ENCODE peak calls at places on chromosomes 6 and 20, in eight cellular contexts. P is HCT116, N is esophagus squamous epithelium, I is testis, F is H1, Z is prostate gland, K is HepG2, L is suprapubic skin. T is an unnamed sample.

GRCh38 chr20:45343867-45344721 is 4.1 kb downstream of the SDC4 start:
- DNase-seq in N (no peak), K (peak), Z (peak), L (no peak), F (no peak), P (peak), I (no peak), T (peak)

GRCh38 chr6:170224694-170225660 is 65.9 kb downstream of the DLL1 start:
- DNase-seq in N (no peak), Z (peak), K (no peak), P (no peak), F (no peak), I (no peak), L (peak), T (peak)

GRCh38 chr6:95690328-95690727 is 113.0 kb downstream of the MANEA start:
- DNase-seq in L (no peak), F (no peak), Z (no peak), N (no peak), I (no peak), P (no peak), K (no peak), T (no peak)

GRCh38 chr6:25173951-25174474 is 105.2 kb upstream of the CARMIL1 start:
- DNase-seq in L (no peak), Z (no peak), N (no peak), P (peak), F (no peak), K (peak), I (no peak), T (no peak)

GRCh38 chr20:32208499-32209154 is 947 bp downstream of the POFUT1 start:
- DNase-seq in I (no peak), P (no peak), Z (no peak), F (no peak), L (no peak), N (no peak), K (no peak), T (no peak)

GRCh38 chr20:25047766-25048165 is 10.2 kb downstream of the ACSS1 start:
- DNase-seq in L (no peak), I (no peak), F (no peak), N (no peak), K (no peak), P (no peak), Z (peak), T (peak)

GRCh38 chr6:101851911-101852310 is 458.4 kb downstream of the GRIK2 start:
- DNase-seq in P (no peak), L (no peak), F (no peak), K (no peak), Z (no peak), N (no peak), I (no peak), T (no peak)

GRCh38 chr20:7094438-7094997 is 327.0 kb downstream of the BMP2 start:
- DNase-seq in N (no peak), K (peak), F (no peak), L (no peak), Z (no peak), P (peak), I (peak), T (no peak)

GRCh38 chr6:157647261-157647915 is 175.7 kb upstream of the SNX9 start:
- DNase-seq in Z (no peak), K (no peak), P (no peak), I (no peak), F (no peak), N (no peak), L (no peak), T (no peak)

GRCh38 chr20:4633780-4634179 is 87.9 kb upstream of the PRND start:
- DNase-seq in L (no peak), Z (no peak), N (no peak), K (no peak), I (no peak), F (no peak), P (no peak), T (no peak)

GRCh38 chr20:40865095-40865494 is 163.5 kb upstream of the TOP1 start:
- DNase-seq in P (no peak), Z (no peak), I (no peak), F (no peak), N (no peak), L (no peak), K (no peak), T (no peak)

DNA sequence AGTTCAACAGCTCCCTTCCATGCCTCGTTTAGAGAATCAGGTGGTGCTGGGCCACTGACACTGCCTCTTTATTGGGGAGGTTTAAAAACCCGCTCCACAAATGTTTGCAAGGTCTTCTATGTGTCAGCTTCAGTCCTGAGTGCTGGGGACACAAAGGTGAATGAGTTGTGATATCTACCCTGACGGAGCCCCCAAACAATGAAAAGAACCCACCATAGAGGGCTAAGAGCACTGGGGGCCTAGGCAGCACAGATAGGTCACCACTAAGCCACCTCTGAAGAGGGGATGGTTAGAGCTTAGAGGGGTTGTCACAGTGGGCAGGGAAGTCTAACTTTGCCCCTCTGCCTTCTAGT is 22.0 kb downstream of the MAP1LC3A start:
- DNase-seq in I (no peak), L (no peak), F (no peak), N (no peak), P (no peak), K (no peak), Z (no peak), T (no peak)
- TF ChIP-seq POLR2A in I (no peak), L (no peak), F (no peak), N (no peak), P (no peak), K (no peak), Z (no peak), T (no peak)

DNA sequence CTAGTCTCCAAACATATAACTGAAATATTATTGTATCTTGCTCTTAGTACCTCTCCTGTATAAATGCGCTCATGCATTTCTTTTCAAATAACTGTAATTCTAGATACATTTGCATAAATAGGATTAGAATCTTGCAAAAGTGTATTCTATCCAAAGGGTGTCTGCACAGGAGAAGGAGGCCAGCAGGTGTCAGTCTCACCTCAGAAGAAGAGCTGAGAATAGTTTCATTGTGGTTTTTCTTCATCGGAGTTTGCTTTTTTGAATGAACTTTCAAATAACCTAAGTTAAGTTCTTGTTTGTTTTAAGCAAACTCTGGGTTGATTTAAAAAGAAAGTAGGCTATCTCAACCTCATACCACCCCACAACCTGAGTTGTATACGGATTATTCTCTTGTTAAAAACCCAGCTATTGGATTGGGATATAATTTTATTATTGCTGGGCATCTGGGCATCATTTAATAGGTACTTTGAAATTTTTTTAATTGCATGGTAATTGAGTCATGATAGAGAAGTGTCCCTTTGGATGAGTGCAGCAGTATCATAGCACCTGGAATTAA is 125.0 kb upstream of the MLIP start:
- DNase-seq in N (no peak), I (peak), Z (peak), P (peak), F (no peak), L (no peak), K (peak), T (no peak)
- TF ChIP-seq CTCF in N (no peak), I (peak), Z (peak), P (peak), F (no peak), L (peak), K (peak), T (no peak)

GRCh38 chr20:44314870-44315269 is 3.9 kb upstream of the FITM2 start:
- DNase-seq in F (no peak), P (no peak), Z (no peak), K (no peak), I (no peak), L (no peak), N (no peak), T (no peak)

GRCh38 chr20:44309763-44310663 is 989 bp downstream of the FITM2 start:
- DNase-seq in I (peak), L (peak), K (no peak), F (no peak), Z (no peak), P (no peak), N (no peak), T (no peak)

GRCh38 chr20:44306927-44307326 is 4.1 kb downstream of the FITM2 start:
- DNase-seq in N (no peak), L (no peak), F (no peak), I (no peak), Z (no peak), K (no peak), P (no peak), T (no peak)

DNA sequence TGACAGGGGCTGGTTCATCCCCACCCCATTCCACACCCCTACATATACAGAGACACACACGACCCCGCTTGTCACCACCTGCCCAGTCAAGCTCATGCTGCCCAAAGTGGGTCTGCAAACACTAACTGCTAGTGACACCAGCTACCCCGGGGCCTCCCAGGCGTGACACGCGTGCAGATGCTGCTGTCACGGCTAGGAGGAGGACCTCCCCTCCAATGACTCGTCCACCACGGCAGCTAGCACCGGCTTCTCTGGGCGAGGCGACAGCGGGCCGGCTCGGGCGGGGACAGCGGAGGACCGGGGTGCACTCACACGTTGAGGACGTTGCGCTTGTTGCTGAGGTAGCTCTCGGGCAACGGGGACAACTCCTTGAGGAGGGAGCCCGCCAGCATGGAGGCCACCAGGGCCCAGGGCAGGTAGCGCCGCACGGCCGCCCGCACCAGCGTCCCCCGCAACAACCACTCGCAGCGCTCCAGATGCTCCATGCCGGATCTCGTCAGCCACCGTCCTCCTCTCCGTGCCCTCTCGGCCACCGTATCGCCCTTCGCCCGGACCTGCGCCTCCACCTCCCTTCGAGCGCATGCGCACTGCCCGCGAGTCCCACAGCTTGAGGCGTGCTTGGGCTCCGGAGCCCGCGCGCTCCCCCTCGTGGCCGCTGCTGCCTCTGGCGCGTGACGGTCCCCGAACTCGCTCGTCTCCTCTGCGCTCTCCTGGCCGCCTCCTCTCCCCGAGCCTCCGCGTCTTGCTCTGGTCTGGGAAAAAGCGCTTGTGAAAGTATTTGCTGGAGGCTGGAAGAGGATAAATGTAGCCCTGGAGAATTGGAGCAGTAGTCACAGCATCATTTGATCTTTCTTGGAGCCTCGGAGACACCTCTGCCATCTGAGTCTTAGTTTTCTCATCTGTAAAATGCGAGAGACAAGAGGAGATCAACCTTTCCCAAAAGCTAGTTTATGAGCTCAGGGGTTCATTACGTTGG is at the start of gene FITM2:
- DNase-seq in K (peak), P (peak), L (peak), Z (peak), I (peak), F (peak), N (peak), T (peak)
- TF ChIP-seq POLR2A in K (peak), P (peak), L (no peak), Z (peak), I (no peak), F (no peak), N (no peak), T (no peak)

DNA sequence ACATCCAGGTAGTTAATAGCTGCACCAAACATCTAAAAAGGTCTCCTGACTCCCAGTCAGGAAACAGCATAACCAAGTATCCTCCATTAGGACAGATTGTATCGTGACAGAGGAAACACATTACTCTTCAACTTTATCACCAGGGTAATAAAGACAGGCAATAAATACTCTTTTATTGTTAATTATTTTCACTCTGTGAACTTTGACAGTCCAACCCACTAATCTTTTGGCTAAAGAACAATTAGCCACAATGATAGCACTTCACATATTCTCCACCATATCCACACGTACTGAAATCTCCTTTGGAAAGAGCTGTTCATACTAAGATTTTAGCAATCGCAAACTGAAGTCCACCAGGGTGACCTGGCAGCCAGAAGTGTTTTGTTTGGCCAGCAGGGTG is 46.4 kb downstream of the ARHGAP18 start:
- DNase-seq in N (no peak), I (no peak), Z (no peak), K (no peak), P (no peak), L (no peak), F (no peak), T (no peak)
- TF ChIP-seq CTCF in N (no peak), I (no peak), Z (no peak), K (no peak), P (peak), L (no peak), F (no peak), T (no peak)

DNA sequence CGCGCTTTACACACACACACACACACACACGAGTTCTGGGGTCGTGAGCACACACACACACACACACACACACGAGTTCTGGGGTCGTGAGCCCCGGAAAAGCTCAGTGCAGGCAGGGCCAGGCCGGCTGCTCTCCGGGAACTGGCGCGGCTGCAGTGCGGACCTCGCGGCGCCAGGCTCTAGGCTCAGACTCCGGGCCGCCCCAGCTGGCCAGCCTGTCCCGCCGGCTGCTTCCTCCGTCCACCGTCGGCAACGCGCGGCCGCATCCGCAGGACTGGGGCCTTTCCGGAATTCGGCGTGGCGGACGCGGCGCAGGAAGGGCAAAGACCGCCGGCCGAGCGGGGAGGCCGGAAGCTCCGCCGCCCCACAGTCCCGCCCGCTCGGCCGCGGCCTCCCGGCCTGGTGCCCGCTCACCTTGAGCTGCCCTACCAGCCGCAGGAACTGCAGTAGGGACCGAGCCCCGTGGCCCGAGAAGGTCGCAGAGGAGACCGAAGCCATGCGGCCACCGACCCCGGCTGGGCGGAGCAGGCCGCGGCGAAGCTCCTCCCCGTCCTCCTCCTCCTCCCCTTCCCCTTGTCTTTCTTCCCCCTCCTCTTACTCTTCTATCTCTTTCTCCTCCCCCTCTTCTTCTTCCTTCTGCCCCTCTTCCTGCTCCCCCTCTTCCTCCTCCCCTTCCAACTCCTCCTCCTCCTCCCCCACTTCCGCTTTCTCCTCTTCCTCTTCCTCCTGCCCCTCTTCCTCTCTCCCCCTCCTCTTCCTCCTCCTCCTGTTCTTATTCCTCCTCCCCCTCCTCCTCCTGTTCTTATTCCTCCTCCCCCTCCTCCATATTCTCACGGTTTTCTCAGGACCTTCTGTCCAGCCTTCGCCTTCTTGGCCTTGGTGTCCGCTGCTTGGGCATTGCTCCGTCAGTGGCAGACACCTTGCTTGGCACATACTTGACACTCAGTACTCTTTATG is at the start of gene HDDC2:
- DNase-seq in L (peak), F (no peak), P (peak), Z (peak), K (peak), N (peak), I (peak), T (peak)
- TF ChIP-seq POLR2A in L (no peak), F (peak), P (peak), Z (no peak), K (peak), N (no peak), I (no peak), T (no peak)